ENCODE peak calls at places on chromosomes 4 and X, in four cellular contexts. One of them, this sample, is unnamed.

GRCh38 chrX:115553171-115553570 is 7.8 kb upstream of the PLS3 start:
- DNase-seq in Right ventricle myocardium superior: no peak
- DNase-seq in kidney: no peak
- DNase-seq in BJ: no peak
- DNase-seq in this sample: no peak

GRCh38 chr4:36325499-36325898 is 44.1 kb downstream of the DTHD1 start:
- DNase-seq in Right ventricle myocardium superior: no peak
- DNase-seq in BJ: no peak
- DNase-seq in kidney: no peak
- DNase-seq in this sample: no peak

GRCh38 chr4:1821679-1822567 is 28.8 kb downstream of the FGFR3 start:
- DNase-seq in kidney: no peak
- DNase-seq in Right ventricle myocardium superior: no peak
- DNase-seq in BJ: no peak
- DNase-seq in this sample: no peak

GRCh38 chr4:128775477-128775876 is 34.0 kb upstream of the JADE1 start:
- DNase-seq in kidney: no peak
- DNase-seq in BJ: no peak
- DNase-seq in Right ventricle myocardium superior: no peak
- DNase-seq in this sample: no peak

GRCh38 chrX:151396042-151396826 is 772 bp upstream of the VMA21 start:
- DNase-seq in Right ventricle myocardium superior: peak
- DNase-seq in kidney: no peak
- DNase-seq in BJ: no peak
- DNase-seq in this sample: peak

GRCh38 chr4:80026080-80026479 is 46.9 kb downstream of the ANTXR2 start:
- DNase-seq in Right ventricle myocardium superior: no peak
- DNase-seq in kidney: no peak
- DNase-seq in BJ: no peak
- DNase-seq in this sample: no peak

GRCh38 chr4:112896326-112896892 is 153.0 kb upstream of the ANK2 start:
- DNase-seq in BJ: no peak
- DNase-seq in kidney: no peak
- DNase-seq in Right ventricle myocardium superior: no peak
- DNase-seq in this sample: no peak

GRCh38 chr4:147760176-147760575 is 28.3 kb downstream of the ARHGAP10 start:
- DNase-seq in BJ: no peak
- DNase-seq in kidney: no peak
- DNase-seq in Right ventricle myocardium superior: no peak
- DNase-seq in this sample: no peak

GRCh38 chrX:129646721-129647587 is 7.8 kb downstream of the APLN start:
- DNase-seq in Right ventricle myocardium superior: no peak
- DNase-seq in BJ: no peak
- DNase-seq in kidney: no peak
- DNase-seq in this sample: no peak

GRCh38 chrX:134718329-134719317 is 60.4 kb upstream of the PLAC1 start:
- DNase-seq in Right ventricle myocardium superior: peak
- DNase-seq in BJ: peak
- DNase-seq in kidney: no peak
- DNase-seq in this sample: peak

GRCh38 chr4:78689224-78689623 is 86.9 kb upstream of the BMP2K start:
- DNase-seq in Right ventricle myocardium superior: no peak
- DNase-seq in kidney: no peak
- DNase-seq in BJ: no peak
- DNase-seq in this sample: no peak

GRCh38 chr4:74376888-74377483 is 12.0 kb downstream of the EREG start:
- DNase-seq in kidney: no peak
- DNase-seq in Right ventricle myocardium superior: no peak
- DNase-seq in BJ: no peak
- DNase-seq in this sample: no peak

GRCh38 chr4:84491420-84491819 is 7.7 kb downstream of the NKX6-1 start:
- DNase-seq in kidney: no peak
- DNase-seq in Right ventricle myocardium superior: no peak
- DNase-seq in BJ: no peak
- DNase-seq in this sample: no peak

GRCh38 chr4:94032754-94033153 is 174.9 kb upstream of the SMARCAD1 start:
- DNase-seq in kidney: no peak
- DNase-seq in Right ventricle myocardium superior: no peak
- DNase-seq in BJ: no peak
- DNase-seq in this sample: no peak